ENCODE peak calls at places on chromosomes 11 and 22, in seven cellular contexts. One of them, this sample, is unnamed.

GRCh38 chr11:127485541-127485940 is 485.0 kb upstream of the KIRREL3 start:
- DNase-seq in endothelial cell of umbilical vein: no peak
- DNase-seq in adrenal gland: no peak
- DNase-seq in ovary: no peak
- DNase-seq in heart left ventricle: no peak
- DNase-seq in stomach: no peak
- DNase-seq in tibial nerve: no peak
- DNase-seq in this sample: no peak

GRCh38 chr11:117187799-117188481 is 9.4 kb downstream of the SIDT2 start:
- DNase-seq in tibial nerve: peak
- DNase-seq in heart left ventricle: no peak
- DNase-seq in ovary: peak
- DNase-seq in endothelial cell of umbilical vein: no peak
- DNase-seq in stomach: peak
- DNase-seq in adrenal gland: peak
- DNase-seq in this sample: no peak

GRCh38 chr11:129324533-129325175 is 51.0 kb upstream of the BARX2 start:
- DNase-seq in adrenal gland: peak
- DNase-seq in heart left ventricle: no peak
- DNase-seq in endothelial cell of umbilical vein: no peak
- DNase-seq in tibial nerve: peak
- DNase-seq in ovary: no peak
- DNase-seq in stomach: peak
- DNase-seq in this sample: no peak

GRCh38 chr11:75813622-75814039 is 1.4 kb upstream of the UVRAG start:
- DNase-seq in stomach: no peak
- DNase-seq in ovary: no peak
- DNase-seq in heart left ventricle: no peak
- DNase-seq in endothelial cell of umbilical vein: peak
- DNase-seq in adrenal gland: no peak
- DNase-seq in tibial nerve: no peak
- DNase-seq in this sample: no peak

GRCh38 chr11:119722281-119722794 is 6.7 kb downstream of the NECTIN1 start:
- DNase-seq in adrenal gland: no peak
- DNase-seq in heart left ventricle: no peak
- DNase-seq in ovary: no peak
- DNase-seq in tibial nerve: no peak
- DNase-seq in endothelial cell of umbilical vein: no peak
- DNase-seq in stomach: peak
- DNase-seq in this sample: no peak

GRCh38 chr11:117833401-117833891 is 8.9 kb upstream of the FXYD2 start:
- DNase-seq in tibial nerve: no peak
- DNase-seq in endothelial cell of umbilical vein: no peak
- DNase-seq in adrenal gland: peak
- DNase-seq in stomach: peak
- DNase-seq in ovary: peak
- DNase-seq in heart left ventricle: no peak
- DNase-seq in this sample: no peak

GRCh38 chr11:85299247-85299646 is 327.9 kb downstream of the DLG2 start:
- DNase-seq in tibial nerve: no peak
- DNase-seq in stomach: no peak
- DNase-seq in endothelial cell of umbilical vein: no peak
- DNase-seq in ovary: no peak
- DNase-seq in heart left ventricle: no peak
- DNase-seq in adrenal gland: no peak
- DNase-seq in this sample: peak

GRCh38 chr11:76597533-76598425 is 72.8 kb downstream of the LRRC32 start:
- DNase-seq in stomach: no peak
- DNase-seq in tibial nerve: no peak
- DNase-seq in heart left ventricle: no peak
- DNase-seq in adrenal gland: peak
- DNase-seq in endothelial cell of umbilical vein: no peak
- DNase-seq in ovary: no peak
- DNase-seq in this sample: no peak

GRCh38 chr11:69419662-69420061 is 61.8 kb upstream of the LINC01488 start:
- DNase-seq in endothelial cell of umbilical vein: no peak
- DNase-seq in heart left ventricle: no peak
- DNase-seq in adrenal gland: no peak
- DNase-seq in ovary: no peak
- DNase-seq in tibial nerve: no peak
- DNase-seq in stomach: no peak
- DNase-seq in this sample: no peak

GRCh38 chr11:124315052-124315451 is 1.3 kb upstream of the OR8D1 start:
- DNase-seq in ovary: no peak
- DNase-seq in stomach: no peak
- DNase-seq in adrenal gland: no peak
- DNase-seq in tibial nerve: no peak
- DNase-seq in heart left ventricle: no peak
- DNase-seq in endothelial cell of umbilical vein: peak
- DNase-seq in this sample: no peak

GRCh38 chr11:102345923-102346322 is 1.1 kb upstream of the BIRC2 start:
- DNase-seq in endothelial cell of umbilical vein: peak
- DNase-seq in ovary: no peak
- DNase-seq in tibial nerve: no peak
- DNase-seq in adrenal gland: no peak
- DNase-seq in heart left ventricle: no peak
- DNase-seq in stomach: no peak
- DNase-seq in this sample: no peak

GRCh38 chr11:128843198-128843766 is 23.8 kb downstream of the KCNJ1 start:
- DNase-seq in stomach: no peak
- DNase-seq in tibial nerve: no peak
- DNase-seq in endothelial cell of umbilical vein: peak
- DNase-seq in adrenal gland: no peak
- DNase-seq in ovary: no peak
- DNase-seq in heart left ventricle: no peak
- DNase-seq in this sample: no peak

GRCh38 chr11:125978778-125979378 is 33.0 kb downstream of the VSIG10L2 start:
- DNase-seq in stomach: no peak
- DNase-seq in tibial nerve: no peak
- DNase-seq in heart left ventricle: no peak
- DNase-seq in endothelial cell of umbilical vein: no peak
- DNase-seq in ovary: no peak
- DNase-seq in adrenal gland: no peak
- DNase-seq in this sample: no peak

GRCh38 chr11:94650756-94651155 is 83.6 kb downstream of the PIWIL4 start:
- DNase-seq in endothelial cell of umbilical vein: no peak
- DNase-seq in tibial nerve: peak
- DNase-seq in stomach: no peak
- DNase-seq in ovary: peak
- DNase-seq in adrenal gland: peak
- DNase-seq in heart left ventricle: peak
- DNase-seq in this sample: no peak

GRCh38 chr11:33319965-33320813 is 63.0 kb downstream of the HIPK3 start:
- DNase-seq in tibial nerve: no peak
- DNase-seq in heart left ventricle: no peak
- DNase-seq in endothelial cell of umbilical vein: no peak
- DNase-seq in ovary: no peak
- DNase-seq in adrenal gland: no peak
- DNase-seq in stomach: no peak
- DNase-seq in this sample: no peak

GRCh38 chr11:57425565-57426438 is 1.1 kb downstream of the SLC43A3 start:
- DNase-seq in stomach: peak
- DNase-seq in ovary: peak
- DNase-seq in tibial nerve: peak
- DNase-seq in adrenal gland: peak
- DNase-seq in endothelial cell of umbilical vein: peak
- DNase-seq in heart left ventricle: peak
- DNase-seq in this sample: no peak

GRCh38 chr11:72833083-72833733 is 19.0 kb downstream of the ATG16L2 start:
- DNase-seq in endothelial cell of umbilical vein: no peak
- DNase-seq in ovary: no peak
- DNase-seq in stomach: no peak
- DNase-seq in heart left ventricle: no peak
- DNase-seq in tibial nerve: no peak
- DNase-seq in adrenal gland: no peak
- DNase-seq in this sample: no peak

GRCh38 chr11:71454470-71455113 is 1.6 kb downstream of the NADSYN1 start:
- DNase-seq in heart left ventricle: no peak
- DNase-seq in adrenal gland: no peak
- DNase-seq in endothelial cell of umbilical vein: no peak
- DNase-seq in tibial nerve: no peak
- DNase-seq in ovary: no peak
- DNase-seq in stomach: no peak
- DNase-seq in this sample: no peak
- TF ChIP-seq POLR2A in heart left ventricle: no peak
- TF ChIP-seq POLR2A in adrenal gland: no peak
- TF ChIP-seq POLR2A in endothelial cell of umbilical vein: no peak
- TF ChIP-seq POLR2A in tibial nerve: no peak
- TF ChIP-seq POLR2A in ovary: no peak
- TF ChIP-seq POLR2A in stomach: no peak
- TF ChIP-seq POLR2A in this sample: no peak

GRCh38 chr22:31347251-31348008 is 1.3 kb upstream of the PATZ1 start:
- DNase-seq in endothelial cell of umbilical vein: peak
- DNase-seq in heart left ventricle: peak
- DNase-seq in adrenal gland: peak
- DNase-seq in tibial nerve: peak
- DNase-seq in ovary: peak
- DNase-seq in stomach: peak
- DNase-seq in this sample: no peak
- TF ChIP-seq POLR2A in endothelial cell of umbilical vein: peak
- TF ChIP-seq POLR2A in heart left ventricle: no peak
- TF ChIP-seq POLR2A in adrenal gland: peak
- TF ChIP-seq POLR2A in tibial nerve: peak
- TF ChIP-seq POLR2A in ovary: no peak
- TF ChIP-seq POLR2A in stomach: no peak
- TF ChIP-seq POLR2A in this sample: no peak

DNA sequence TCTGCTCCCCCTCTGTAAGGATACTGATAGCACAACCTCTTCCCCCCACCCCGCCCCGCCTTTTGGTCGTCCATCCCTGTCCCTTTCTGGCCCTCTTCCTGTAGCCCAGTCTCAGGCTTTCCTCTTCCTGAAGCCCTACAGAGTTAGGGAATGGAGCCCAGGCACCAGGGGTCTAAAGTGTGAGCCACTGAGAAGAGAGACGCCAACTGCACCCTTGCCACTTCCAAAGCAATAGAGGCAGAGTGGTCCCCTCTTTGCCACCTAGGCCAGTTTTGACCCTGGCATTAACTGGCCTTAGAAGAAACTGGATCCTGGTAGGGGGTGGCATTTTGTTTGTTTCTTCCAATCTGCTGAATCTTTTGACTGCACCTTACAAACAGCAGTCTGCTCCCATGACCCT is 9.8 kb upstream of the GRK2 start:
- DNase-seq in ovary: no peak
- DNase-seq in endothelial cell of umbilical vein: no peak
- DNase-seq in stomach: no peak
- DNase-seq in adrenal gland: peak
- DNase-seq in heart left ventricle: no peak
- DNase-seq in tibial nerve: no peak
- DNase-seq in this sample: no peak
- TF ChIP-seq POLR2A in ovary: no peak
- TF ChIP-seq POLR2A in endothelial cell of umbilical vein: no peak
- TF ChIP-seq POLR2A in stomach: no peak
- TF ChIP-seq POLR2A in adrenal gland: no peak
- TF ChIP-seq POLR2A in heart left ventricle: no peak
- TF ChIP-seq POLR2A in tibial nerve: no peak
- TF ChIP-seq POLR2A in this sample: no peak

GRCh38 chr11:3954448-3955298 is 99.2 kb downstream of the STIM1 start:
- DNase-seq in tibial nerve: no peak
- DNase-seq in stomach: no peak
- DNase-seq in adrenal gland: no peak
- DNase-seq in ovary: no peak
- DNase-seq in endothelial cell of umbilical vein: no peak
- DNase-seq in heart left ventricle: no peak
- DNase-seq in this sample: peak
- TF ChIP-seq POLR2A in tibial nerve: no peak
- TF ChIP-seq POLR2A in stomach: no peak
- TF ChIP-seq POLR2A in adrenal gland: no peak
- TF ChIP-seq POLR2A in ovary: no peak
- TF ChIP-seq POLR2A in endothelial cell of umbilical vein: no peak
- TF ChIP-seq POLR2A in heart left ventricle: no peak
- TF ChIP-seq POLR2A in this sample: no peak

GRCh38 chr11:43172477-43172876 is 139.3 kb upstream of the API5 start:
- DNase-seq in stomach: no peak
- DNase-seq in tibial nerve: no peak
- DNase-seq in ovary: no peak
- DNase-seq in heart left ventricle: no peak
- DNase-seq in adrenal gland: no peak
- DNase-seq in endothelial cell of umbilical vein: no peak
- DNase-seq in this sample: no peak
- TF ChIP-seq POLR2A in stomach: no peak
- TF ChIP-seq POLR2A in tibial nerve: no peak
- TF ChIP-seq POLR2A in ovary: no peak
- TF ChIP-seq POLR2A in heart left ventricle: no peak
- TF ChIP-seq POLR2A in adrenal gland: no peak
- TF ChIP-seq POLR2A in endothelial cell of umbilical vein: no peak
- TF ChIP-seq POLR2A in this sample: no peak

DNA sequence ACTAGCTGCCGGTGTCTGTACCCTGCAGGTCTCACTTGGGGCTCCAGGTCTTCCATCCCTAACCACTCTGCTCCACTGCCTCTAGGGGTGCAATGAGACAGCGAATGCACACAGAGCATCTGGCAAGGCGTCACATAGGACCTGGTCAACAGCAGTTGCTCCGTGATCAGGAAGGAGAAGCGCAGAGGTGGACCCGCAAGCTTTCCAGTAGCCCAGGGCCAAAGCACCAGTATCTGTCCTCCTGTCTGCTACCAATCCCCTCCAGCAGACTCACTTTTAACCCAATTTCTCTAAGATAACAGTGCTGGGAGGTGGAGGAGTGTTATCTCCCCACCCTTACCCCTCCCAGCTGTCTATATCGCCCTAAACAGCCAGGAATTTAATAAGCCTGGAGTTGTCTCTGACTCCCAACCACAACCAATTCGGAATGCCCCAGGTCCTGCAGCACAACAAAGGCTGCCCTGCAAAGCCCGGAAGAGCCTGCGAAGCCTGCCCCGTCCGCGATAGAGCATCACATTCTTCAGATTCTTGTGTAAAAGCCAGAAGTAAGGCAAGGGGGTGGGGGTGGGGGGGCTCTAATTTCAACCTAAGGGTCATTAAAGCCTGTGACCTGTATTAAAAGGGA is 19.3 kb downstream of the MYH9 start:
- DNase-seq in endothelial cell of umbilical vein: peak
- DNase-seq in stomach: no peak
- DNase-seq in ovary: no peak
- DNase-seq in heart left ventricle: no peak
- DNase-seq in adrenal gland: peak
- DNase-seq in tibial nerve: no peak
- DNase-seq in this sample: no peak
- TF ChIP-seq POLR2A in endothelial cell of umbilical vein: peak
- TF ChIP-seq POLR2A in stomach: no peak
- TF ChIP-seq POLR2A in ovary: no peak
- TF ChIP-seq POLR2A in heart left ventricle: no peak
- TF ChIP-seq POLR2A in adrenal gland: peak
- TF ChIP-seq POLR2A in tibial nerve: no peak
- TF ChIP-seq POLR2A in this sample: no peak

DNA sequence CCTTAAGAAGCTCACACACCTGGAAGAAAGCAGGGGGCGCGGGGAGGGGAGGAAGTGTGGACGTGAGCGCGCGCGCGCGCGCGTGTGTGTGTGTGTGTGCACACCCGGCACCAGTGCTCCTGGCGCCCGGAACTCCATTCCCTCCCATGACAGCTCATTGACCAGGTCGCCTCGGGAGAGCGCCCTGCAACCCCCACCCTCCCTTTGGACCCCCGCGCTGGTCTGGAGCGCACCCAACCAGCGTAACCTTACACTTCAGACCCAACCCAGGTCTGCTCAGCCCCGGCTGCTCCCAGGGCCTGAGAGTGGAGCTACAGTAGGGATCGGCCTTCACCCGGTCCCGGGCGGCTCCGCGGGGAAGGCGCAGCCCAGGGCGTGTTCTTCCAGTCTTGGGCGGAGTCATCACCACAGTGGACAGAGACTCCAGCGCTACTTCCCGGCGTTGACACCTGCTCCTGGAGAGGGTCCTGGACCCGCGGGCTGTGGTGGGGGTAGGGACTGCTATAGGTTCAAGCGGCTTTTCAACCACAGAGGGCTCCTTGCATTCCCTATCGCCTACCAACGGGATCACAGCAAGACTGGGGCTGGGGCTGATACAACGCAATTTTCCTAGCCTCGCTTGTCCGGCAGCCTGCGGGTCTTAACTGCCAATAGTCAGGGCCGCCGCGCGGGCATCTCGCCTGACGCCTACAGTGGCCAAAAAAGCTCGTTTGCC is 1.4 kb downstream of the GALNT18 start:
- DNase-seq in adrenal gland: peak
- DNase-seq in heart left ventricle: peak
- DNase-seq in tibial nerve: no peak
- DNase-seq in ovary: peak
- DNase-seq in endothelial cell of umbilical vein: no peak
- DNase-seq in stomach: peak
- DNase-seq in this sample: no peak
- TF ChIP-seq POLR2A in adrenal gland: no peak
- TF ChIP-seq POLR2A in heart left ventricle: no peak
- TF ChIP-seq POLR2A in tibial nerve: no peak
- TF ChIP-seq POLR2A in ovary: no peak
- TF ChIP-seq POLR2A in endothelial cell of umbilical vein: no peak
- TF ChIP-seq POLR2A in stomach: no peak
- TF ChIP-seq POLR2A in this sample: no peak